ENCODE peak calls at places on chromosomes 12 and 14, in eight cellular contexts. G is heart left ventricle, H is HCT116, C is lung, P is psoas muscle, R is stomach, K is fibroblast of lung, J is lower lobe of right lung. O is an unnamed sample.

GRCh38 chr12:58540480-58541299 is 379.6 kb downstream of the LRIG3 start:
- DNase-seq in G (peak; percentile 67), H (peak; percentile 59), C (peak; percentile 58), P (peak; percentile 58), R (peak; percentile 70), K (peak; percentile 94), J (peak; percentile 59), O (peak; percentile 65)

GRCh38 chr14:68243441-68244010 is 423.9 kb downstream of the RAD51B start:
- DNase-seq in G (no peak), H (no peak), C (no peak), P (no peak), R (no peak), K (no peak), J (no peak), O (no peak)

GRCh38 chr12:6938353-6939186 is 5.0 kb upstream of the RNU7-1 start:
- DNase-seq in G (peak; percentile 67), H (no peak), C (no peak), P (no peak), R (no peak), K (no peak), J (no peak), O (peak; percentile 59)

GRCh38 chr12:6575648-6576047 is 7.6 kb upstream of the NOP2 start:
- DNase-seq in G (no peak), H (no peak), C (no peak), P (no peak), R (no peak), K (no peak), J (no peak), O (no peak)

GRCh38 chr12:113461666-113462065 is 10.0 kb downstream of the LHX5 start:
- DNase-seq in G (no peak), H (peak; percentile 29), C (no peak), P (no peak), R (no peak), K (peak; percentile 14), J (no peak), O (no peak)

GRCh38 chr14:79278286-79278797 is 933.0 kb downstream of the DIO2 start:
- DNase-seq in G (no peak), H (no peak), C (no peak), P (no peak), R (no peak), K (no peak), J (no peak), O (no peak)

GRCh38 chr12:107317751-107318553 is 224.6 kb upstream of the CRY1 start:
- DNase-seq in G (peak; percentile 89), H (peak; percentile 78), C (peak; percentile 85), P (peak; percentile 77), R (peak; percentile 75), K (peak; percentile 75), J (peak; percentile 89), O (peak; percentile 90)

GRCh38 chr12:53073881-53074280 is 5.3 kb downstream of the SPRYD3 start:
- DNase-seq in G (no peak), H (no peak), C (peak; percentile 42), P (peak; percentile 28), R (no peak), K (no peak), J (no peak), O (no peak)

GRCh38 chr12:75979181-75979580 is 52.4 kb downstream of the PHLDA1 start:
- DNase-seq in G (no peak), H (no peak), C (no peak), P (no peak), R (no peak), K (no peak), J (no peak), O (no peak)

GRCh38 chr12:109027767-109028166 is 6.9 kb upstream of the SVOP start:
- DNase-seq in G (no peak), H (no peak), C (no peak), P (no peak), R (no peak), K (peak; percentile 62), J (no peak), O (no peak)

GRCh38 chr12:100827901-100828520 is 33.4 kb downstream of the ANO4 start:
- DNase-seq in G (no peak), H (peak; percentile 23), C (no peak), P (no peak), R (no peak), K (peak; percentile 61), J (no peak), O (no peak)

GRCh38 chr12:20194171-20194570 is 174.2 kb upstream of the PDE3A start:
- DNase-seq in G (no peak), H (no peak), C (no peak), P (no peak), R (no peak), K (peak; percentile 11), J (no peak), O (no peak)

DNA sequence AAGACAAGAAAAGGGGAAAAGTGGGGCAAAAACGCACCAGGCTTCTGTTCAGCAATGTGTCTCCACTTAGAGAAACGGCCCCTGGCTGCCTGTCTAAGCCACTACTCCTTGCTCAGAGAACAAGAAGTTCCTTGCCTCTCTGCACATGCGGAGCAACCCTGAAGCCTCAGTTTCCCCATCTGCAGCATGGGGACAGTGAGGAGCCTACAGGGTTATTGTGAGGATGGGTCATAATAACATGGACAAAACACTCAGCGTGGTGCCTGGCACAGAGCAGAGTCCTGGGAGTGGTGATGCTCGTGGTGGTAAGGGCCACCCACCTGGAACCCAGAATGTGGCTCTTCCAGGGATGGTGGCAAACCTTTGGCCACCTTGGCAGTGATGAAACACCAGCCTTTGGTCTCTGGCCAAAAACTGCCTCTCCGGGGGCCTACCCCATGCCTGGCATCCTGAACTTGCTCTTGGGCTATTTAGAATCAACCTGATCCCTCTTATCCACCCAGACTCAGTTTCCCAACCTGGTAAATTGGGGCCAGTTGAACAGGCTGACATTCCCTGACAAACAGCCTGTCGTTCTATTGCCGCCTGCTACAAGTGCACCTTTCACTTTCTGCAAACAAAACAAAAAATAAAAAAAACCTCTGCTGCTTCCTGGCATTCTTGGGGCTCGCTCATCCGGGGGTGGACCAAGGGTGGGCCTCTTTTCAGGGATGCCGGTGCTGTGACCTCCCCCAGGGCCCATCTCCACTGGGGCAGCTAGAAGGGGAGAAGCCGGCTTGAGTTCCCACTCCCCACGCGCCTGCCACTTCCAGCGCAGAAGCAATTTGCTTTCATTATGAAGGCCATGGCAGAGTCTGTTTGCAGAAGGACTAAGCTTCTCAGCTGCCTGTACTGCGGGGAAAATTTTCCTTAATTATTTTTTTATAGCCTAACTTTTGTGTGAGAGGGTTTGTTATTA is 56.4 kb upstream of the DLK1 start:
- DNase-seq in G (peak; percentile 51), H (no peak), C (no peak), P (peak; percentile 3), R (no peak), K (no peak), J (no peak), O (no peak)
- TF ChIP-seq CTCF in G (no peak), H (no peak), C (no peak), P (no peak), R (no peak), K (peak; percentile 5), J (no peak), O (no peak)

GRCh38 chr14:88316521-88316920 is 6.5 kb downstream of the KCNK10 start:
- DNase-seq in G (no peak), H (no peak), C (no peak), P (no peak), R (no peak), K (no peak), J (no peak), O (no peak)
- H3K4me3 ChIP-seq in G (no peak overlapping the region), H (no peak overlapping the region), C (no peak overlapping the region), P (no peak overlapping the region), R (no peak overlapping the region), K (no peak overlapping the region), J (no peak overlapping the region), O (no peak overlapping the region)

GRCh38 chr14:30805284-30805683 is 69.1 kb upstream of the COCH start:
- DNase-seq in G (no peak), H (no peak), C (no peak), P (no peak), R (no peak), K (no peak), J (no peak), O (no peak)
- H3K9me3 ChIP-seq in G (no peaks in the 10 kb centered on the region), H (no peaks in the 10 kb centered on the region), C (no peaks in the 10 kb centered on the region), P (no peaks in the 10 kb centered on the region), R (no peaks in the 10 kb centered on the region), K (no peaks in the 10 kb centered on the region), J (no peaks in the 10 kb centered on the region), O (no peaks in the 10 kb centered on the region)

GRCh38 chr14:96104469-96105057 is 65.4 kb downstream of the C14orf132 start:
- DNase-seq in G (peak; percentile 68), H (no peak), C (peak; percentile 80), P (peak; percentile 88), R (peak; percentile 71), K (peak; percentile 100), J (peak; percentile 75), O (peak; percentile 82)

GRCh38 chr14:96103560-96104460 is 64.6 kb downstream of the C14orf132 start:
- DNase-seq in G (no peak), H (no peak), C (no peak), P (no peak), R (no peak), K (no peak), J (no peak), O (no peak)

GRCh38 chr14:96103075-96103474 is 63.9 kb downstream of the C14orf132 start:
- DNase-seq in G (no peak), H (no peak), C (no peak), P (no peak), R (no peak), K (no peak), J (no peak), O (no peak)

GRCh38 chr14:96100171-96101064 is 61.3 kb downstream of the C14orf132 start:
- DNase-seq in G (no peak), H (peak; percentile 73), C (peak; percentile 74), P (peak; percentile 75), R (peak; percentile 77), K (peak; percentile 88), J (peak; percentile 75), O (no peak)

DNA sequence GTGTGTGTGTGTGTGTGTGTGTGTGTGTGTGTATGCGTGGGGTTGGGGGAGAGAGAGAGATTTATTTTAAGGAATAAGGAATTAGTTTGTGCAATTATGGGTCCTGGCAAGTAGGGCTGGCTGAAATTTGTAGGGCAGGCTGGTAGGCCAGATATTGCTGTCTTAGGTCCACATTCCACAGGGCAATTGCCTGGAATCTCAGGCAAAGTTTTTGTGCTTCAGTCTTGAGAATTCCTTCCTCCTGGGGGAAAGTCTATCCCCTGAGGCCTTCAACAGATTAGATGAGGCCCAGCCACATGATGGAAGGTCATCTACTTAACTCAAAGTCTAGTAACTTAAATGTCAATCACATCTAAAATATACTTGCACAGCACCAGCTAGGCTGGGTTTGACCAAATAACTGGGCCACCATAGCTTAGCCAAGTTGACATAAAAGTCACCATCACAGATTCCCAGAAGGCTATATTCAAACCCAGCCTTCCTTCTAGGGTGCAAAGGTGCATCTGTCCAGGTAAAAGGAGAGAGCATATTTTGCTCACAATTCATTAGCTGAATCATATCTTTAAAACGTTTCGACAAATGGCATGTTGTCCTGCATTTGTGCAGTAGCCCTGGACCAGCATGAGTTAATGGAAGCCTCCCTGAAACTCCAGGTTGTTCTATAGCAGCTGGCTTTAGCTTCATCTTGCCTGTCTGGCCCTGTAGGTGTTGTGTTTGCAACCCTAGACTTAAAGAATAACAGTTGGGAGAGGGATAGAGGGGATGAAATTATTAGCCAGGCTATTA is 63.1 kb downstream of the C14orf132 start:
- DNase-seq in G (no peak), H (no peak), C (no peak), P (no peak), R (no peak), K (no peak), J (no peak), O (no peak)
- TF ChIP-seq CTCF in G (no peak), H (no peak), C (no peak), P (no peak), R (no peak), K (no peak), J (no peak), O (no peak)